ENCODE peak calls at places on chromosomes 5 and 9, in four cellular contexts. U is activated T-helper 1 cell treated with Interleukin-2 at 50 U/mL for 16 hours, C is LoVo, G is HT1080. F is an unnamed sample.
A peak's percentile ranks its signal among the peaks of the same experiment; 100 is the strongest.

GRCh38 chr9:89497181-89497963 is 541 bp downstream of the SEMA4D start:
- DNase-seq in U (no peak), C (no peak), G (no peak), F (no peak)

GRCh38 chr9:107667269-107667681 is 177.7 kb upstream of the KLF4 start:
- DNase-seq in U (no peak), C (no peak), G (no peak), F (no peak)

GRCh38 chr5:120817044-120817985 is 353.2 kb downstream of the PRR16 start:
- DNase-seq in U (no peak), C (no peak), G (peak; percentile 15), F (peak; percentile 10)

GRCh38 chr9:121852241-121852640 is 200.8 kb downstream of the DAB2IP start:
- DNase-seq in U (no peak), C (no peak), G (no peak), F (no peak)

GRCh38 chr9:94927762-94928158 is 201.3 kb downstream of the AOPEP start:
- DNase-seq in U (no peak), C (no peak), G (no peak), F (no peak)

GRCh38 chr9:93123561-93124283 is 10.3 kb downstream of the NINJ1 start:
- DNase-seq in U (no peak), C (no peak), G (no peak), F (peak; percentile 2)

GRCh38 chr9:76162751-76163500 is 231.3 kb downstream of the RFK start:
- DNase-seq in U (no peak), C (no peak), G (no peak), F (no peak)

GRCh38 chr5:119340597-119341218 is 15.1 kb upstream of the TNFAIP8 start:
- DNase-seq in U (peak; percentile 46), C (no peak), G (no peak), F (no peak)

GRCh38 chr5:105885266-105885665 is 1785.5 kb downstream of the EFNA5 start:
- DNase-seq in U (no peak), C (no peak), G (no peak), F (no peak)

GRCh38 chr9:109319631-109320233 is 1.1 kb downstream of the EPB41L4B start:
- DNase-seq in U (no peak), C (no peak), G (no peak), F (peak; percentile 54)

GRCh38 chr5:151213803-151214613 is 9.9 kb downstream of the CCDC69 start:
- DNase-seq in U (peak; percentile 80), C (no peak), G (peak; percentile 83), F (peak; percentile 82)

GRCh38 chr5:142973932-142974331 is 203.8 kb downstream of the ARHGAP26 start:
- DNase-seq in U (no peak), C (no peak), G (no peak), F (no peak)

GRCh38 chr9:87193925-87194380 is 246.6 kb upstream of the GAS1 start:
- DNase-seq in U (no peak), C (no peak), G (no peak), F (peak; percentile 89)

GRCh38 chr9:138071731-138072130 is 194.1 kb downstream of the CACNA1B start:
- DNase-seq in U (no peak), C (no peak), G (no peak), F (no peak)

GRCh38 chr5:73120222-73121108 is at the start of gene TMEM171:
- DNase-seq in U (no peak), C (peak; percentile 81), G (no peak), F (peak; percentile 60)

GRCh38 chr5:54794437-54794970 is 190.9 kb downstream of the ESM1 start:
- DNase-seq in U (no peak), C (no peak), G (no peak), F (no peak)

GRCh38 chr9:133377721-133378216 is 1.6 kb downstream of the STKLD1 start:
- DNase-seq in U (no peak), C (no peak), G (peak; percentile 22), F (peak; percentile 39)

GRCh38 chr5:141822134-141822533 is 56.1 kb downstream of the PCDH1 start:
- DNase-seq in U (no peak), C (no peak), G (no peak), F (peak; percentile 42)

GRCh38 chr5:60959156-60959555 is 14.2 kb downstream of the NDUFAF2 start:
- DNase-seq in U (no peak), C (peak; percentile 18), G (peak; percentile 25), F (no peak)

GRCh38 chr9:98184326-98184725 is 8.1 kb downstream of the CORO2A start:
- DNase-seq in U (no peak), C (no peak), G (no peak), F (no peak)

GRCh38 chr9:79384091-79384490 is 187.7 kb upstream of the TLE4 start:
- DNase-seq in U (no peak), C (no peak), G (no peak), F (no peak)

GRCh38 chr5:95822408-95823240 is at the start of gene GLRX:
- DNase-seq in U (no peak), C (peak; percentile 82), G (peak; percentile 87), F (peak; percentile 72)

GRCh38 chr9:24587883-24588282 is 42.2 kb upstream of the IZUMO3 start:
- DNase-seq in U (no peak), C (no peak), G (no peak), F (no peak)

GRCh38 chr5:158819840-158820620 is 279.7 kb downstream of the EBF1 start:
- DNase-seq in U (no peak), C (no peak), G (peak; percentile 70), F (peak; percentile 73)

GRCh38 chr9:134363450-134363849 is 37.2 kb downstream of the RXRA start:
- DNase-seq in U (no peak), C (no peak), G (no peak), F (no peak)

GRCh38 chr9:129318121-129319075 is 140.3 kb upstream of the IER5L start:
- DNase-seq in U (no peak), C (no peak), G (no peak), F (no peak)

GRCh38 chr9:110538621-110539020 is 40.9 kb downstream of the SVEP1 start:
- DNase-seq in U (no peak), C (no peak), G (no peak), F (no peak)

F was measured in Daoy.